ENCODE peak calls at places on chromosomes 7 and 10, in nine cellular contexts. Q is activated effector memory CD4-positive, alpha-beta T cell treated with anti-CD3 and anti-CD28 coated beads, Interleukin-2, amount 50 U/mL, for 16 hours; A is suprapubic skin; H is skeletal muscle cell; R is cortex of kidney; Z is CD4-positive, alpha-beta memory T cell; M is NCI-H1436 treated with DMSO at 0.1 percent for 48 hours; D is RPMI8226; V is ELR. X is an unnamed sample.

GRCh38 chr7:28483868-28484267 is 71.5 kb downstream of the CREB5 start:
- DNase-seq in R (no peak), V (peak), Z (no peak), H (no peak), M (no peak), D (no peak), Q (no peak), A (no peak), X (peak)

GRCh38 chr7:3955751-3956696 is 655.0 kb downstream of the SDK1 start:
- DNase-seq in Z (no peak), M (no peak), H (peak), A (no peak), R (no peak), D (no peak), Q (no peak), V (peak), X (no peak)

GRCh38 chr7:155862516-155863257 is 50.4 kb upstream of the SHH start:
- DNase-seq in V (no peak), M (no peak), Z (no peak), R (no peak), Q (peak), A (peak), H (no peak), D (no peak), X (no peak)

GRCh38 chr7:107652642-107653041 is 8.0 kb upstream of the SLC26A4 start:
- DNase-seq in Q (no peak), D (no peak), V (no peak), Z (no peak), R (no peak), M (no peak), A (no peak), H (no peak), X (no peak)

GRCh38 chr7:157841757-157842390 is 505.1 kb downstream of the DNAJB6 start:
- DNase-seq in Q (no peak), V (no peak), R (no peak), M (no peak), D (no peak), Z (no peak), H (no peak), A (no peak), X (no peak)

GRCh38 chr10:16905304-16905703 is 88.1 kb upstream of the RSU1 start:
- DNase-seq in V (no peak), H (peak), M (no peak), Q (no peak), D (no peak), Z (no peak), R (no peak), A (no peak), X (peak)

GRCh38 chr10:10818082-10818481 is 199.6 kb upstream of the CELF2 start:
- DNase-seq in M (no peak), Q (no peak), A (no peak), R (no peak), Z (no peak), V (no peak), H (no peak), D (no peak), X (no peak)

GRCh38 chr10:35328404-35329037 is 7.8 kb upstream of the CCNY start:
- DNase-seq in M (no peak), Z (peak), H (no peak), D (no peak), A (no peak), V (peak), Q (no peak), R (no peak), X (no peak)

GRCh38 chr7:112204072-112204775 is 2.0 kb downstream of the DOCK4 start:
- DNase-seq in M (no peak), Q (no peak), D (no peak), A (no peak), H (no peak), Z (no peak), V (peak), R (no peak), X (no peak)

GRCh38 chr7:106071356-106071998 is 40.6 kb downstream of the SYPL1 start:
- DNase-seq in H (no peak), R (no peak), V (no peak), A (no peak), M (no peak), D (peak), Z (peak), Q (peak), X (no peak)